ENCODE peak calls at places on chromosomes 12 and 14, in ten cellular contexts. H is M059J, V is non-pigmented ciliary epithelial cell, E is HT-29, Z is NCI-H1105, F is fibroblast of pulmonary artery, B is left ventricle myocardium inferior, G is HuH-7, Q is psoas muscle, N is LoVo. T is an unnamed sample.

GRCh38 chr14:44565968-44566367 is 58.9 kb upstream of the FSCB start:
- DNase-seq in V (no peak), H (no peak), Z (no peak), Q (no peak), N (no peak), E (no peak), B (no peak), G (no peak), F (no peak), T (no peak)

GRCh38 chr14:26286806-26287205 is 311.0 kb downstream of the NOVA1 start:
- DNase-seq in Z (no peak), B (no peak), H (no peak), V (no peak), F (peak), N (no peak), G (no peak), E (no peak), Q (no peak), T (peak)

GRCh38 chr14:22561661-22562579 is 27.1 kb downstream of the DAD1 start:
- DNase-seq in Q (no peak), N (no peak), H (no peak), E (peak), Z (no peak), B (no peak), V (no peak), G (no peak), F (no peak), T (no peak)

GRCh38 chr12:20438307-20438779 is 70.0 kb downstream of the PDE3A start:
- DNase-seq in N (no peak), Q (no peak), Z (no peak), B (no peak), G (no peak), E (no peak), H (no peak), F (peak), V (no peak), T (peak)

GRCh38 chr12:81992461-81992860 is 233.3 kb upstream of the PPFIA2 start:
- DNase-seq in N (no peak), Z (no peak), F (no peak), G (no peak), Q (no peak), V (no peak), H (no peak), E (peak), B (no peak), T (peak)

GRCh38 chr12:52332381-52332780 is 11.2 kb upstream of the KRT83 start:
- DNase-seq in F (no peak), B (no peak), Q (no peak), H (no peak), Z (no peak), V (no peak), G (no peak), E (no peak), N (no peak), T (no peak)

GRCh38 chr12:116633515-116633914 is 74.3 kb downstream of the MAP1LC3B2 start:
- DNase-seq in V (no peak), Z (no peak), Q (no peak), F (no peak), N (no peak), B (no peak), H (no peak), E (no peak), G (no peak), T (no peak)

GRCh38 chr12:62319058-62319457 is 58.9 kb downstream of the USP15 start:
- DNase-seq in Z (no peak), G (no peak), V (no peak), N (no peak), E (no peak), H (no peak), Q (no peak), F (no peak), B (no peak), T (no peak)

GRCh38 chr12:57632369-57632897 is 568 bp downstream of the B4GALNT1 start:
- DNase-seq in F (no peak), V (no peak), H (peak), B (no peak), N (no peak), Q (no peak), G (peak), Z (no peak), E (no peak), T (no peak)

GRCh38 chr12:107064687-107065086 is 28.7 kb downstream of the CRY1 start:
- DNase-seq in Z (no peak), H (no peak), E (no peak), Q (no peak), B (no peak), F (no peak), N (no peak), V (no peak), G (no peak), T (no peak)

GRCh38 chr12:45789025-45789424 is 59.5 kb downstream of the ARID2 start:
- DNase-seq in V (no peak), F (peak), Z (no peak), N (no peak), G (no peak), E (no peak), Q (no peak), B (no peak), H (no peak), T (peak)

GRCh38 chr14:95157195-95157986 is at the start of gene DICER1:
- DNase-seq in B (peak), V (no peak), G (peak), H (peak), Z (peak), N (peak), Q (peak), F (peak), E (peak), T (peak)

GRCh38 chr14:106691601-106692291 is 1165.4 kb downstream of the TMEM121 start:
- DNase-seq in Z (no peak), F (no peak), Q (peak), E (peak), H (no peak), B (peak), G (no peak), V (no peak), N (no peak), T (no peak)

GRCh38 chr12:58787021-58787760 is 133.1 kb downstream of the LRIG3 start:
- DNase-seq in N (no peak), V (no peak), Q (no peak), F (no peak), B (no peak), Z (no peak), H (no peak), E (no peak), G (no peak), T (no peak)

GRCh38 chr12:87406926-87407325 is 622.3 kb downstream of the C12orf50 start:
- DNase-seq in N (no peak), Z (no peak), G (no peak), B (no peak), F (peak), E (no peak), H (peak), V (no peak), Q (no peak), T (no peak)

GRCh38 chr12:88947486-88948043 is 367.3 kb upstream of the KITLG start:
- DNase-seq in H (no peak), B (no peak), G (no peak), N (no peak), V (no peak), F (no peak), Z (no peak), Q (no peak), E (no peak), T (no peak)

GRCh38 chr12:18171571-18171970 is 81.6 kb upstream of the RERGL start:
- DNase-seq in V (peak), G (no peak), Q (no peak), F (peak), Z (no peak), B (no peak), E (no peak), H (peak), N (no peak), T (peak)

GRCh38 chr12:91998316-91998715 is 147.3 kb downstream of the BTG1 start:
- DNase-seq in H (no peak), Q (no peak), E (no peak), B (no peak), Z (no peak), V (no peak), F (no peak), G (no peak), N (no peak), T (no peak)

GRCh38 chr12:32201996-32202395 is 95.3 kb downstream of the BICD1 start:
- DNase-seq in Q (no peak), G (no peak), Z (no peak), V (no peak), H (no peak), N (no peak), E (no peak), B (peak), F (no peak), T (no peak)

GRCh38 chr12:28110329-28110728 is 79.9 kb upstream of the CCDC91 start:
- DNase-seq in Z (no peak), E (peak), N (peak), B (no peak), H (no peak), G (no peak), Q (no peak), F (peak), V (no peak), T (no peak)

GRCh38 chr12:15629108-15629507 is 160.1 kb downstream of the EPS8 start:
- DNase-seq in B (peak), E (peak), Z (no peak), V (peak), Q (peak), F (peak), H (peak), N (peak), G (peak), T (peak)

GRCh38 chr14:93946104-93946503 is 19.0 kb downstream of the FAM181A start:
- DNase-seq in N (no peak), G (no peak), H (peak), Q (no peak), Z (no peak), F (no peak), V (no peak), B (no peak), E (no peak), T (peak)

GRCh38 chr12:57459750-57460400 is at the start of gene GLI1:
- DNase-seq in Z (no peak), V (no peak), F (peak), Q (no peak), N (no peak), B (no peak), E (peak), G (peak), H (no peak), T (no peak)

GRCh38 chr12:61993734-61994345 is 266.4 kb upstream of the USP15 start:
- DNase-seq in H (peak), E (peak), Q (no peak), F (peak), Z (no peak), N (peak), V (peak), G (peak), B (no peak), T (peak)

GRCh38 chr14:69999246-69999645 is 120.0 kb downstream of the SMOC1 start:
- DNase-seq in Z (no peak), Q (no peak), G (no peak), F (peak), E (no peak), B (no peak), V (peak), H (peak), N (peak), T (peak)

GRCh38 chr12:26963413-26963812 is 25.1 kb downstream of the FGFR1OP2 start:
- DNase-seq in Q (no peak), V (no peak), N (no peak), E (no peak), G (no peak), H (no peak), Z (no peak), B (no peak), F (peak), T (peak)

GRCh38 chr12:63915105-63915830 is 70.8 kb downstream of the SRGAP1 start:
- DNase-seq in Z (no peak), F (peak), H (peak), Q (no peak), N (peak), V (no peak), E (peak), B (no peak), G (no peak), T (peak)